ENCODE peak calls at places on chromosomes 11 and 22, in six cellular contexts. W is lung, H is A549, G is tibial nerve, Y is osteoblast, A is Panc1. K is an unnamed sample.
A peak's percentile ranks its signal among the peaks of the same experiment; 100 is the strongest.

GRCh38 chr11:65186701-65187100 is 5.0 kb downstream of the CAPN1 start:
- DNase-seq in H (no peak), Y (no peak), A (no peak), W (no peak), G (no peak), K (no peak)

GRCh38 chr11:116311141-116311540 is 461.6 kb downstream of the BUD13 start:
- DNase-seq in A (no peak), Y (no peak), W (no peak), H (no peak), G (no peak), K (no peak)

GRCh38 chr22:27416553-27417427 is 384.8 kb downstream of the MN1 start:
- DNase-seq in A (no peak), H (no peak), G (no peak), W (no peak), Y (peak; percentile 94), K (no peak)

GRCh38 chr11:75715688-75716087 is 1.9 kb upstream of the MOGAT2 start:
- DNase-seq in Y (no peak), A (no peak), W (no peak), H (no peak), G (no peak), K (no peak)

GRCh38 chr11:1419811-1420210 is 30.1 kb downstream of the BRSK2 start:
- DNase-seq in Y (no peak), G (no peak), H (no peak), A (no peak), W (no peak), K (no peak)

GRCh38 chr11:64850979-64851567 is 6.6 kb upstream of the CDC42BPG start:
- DNase-seq in W (no peak), G (no peak), H (no peak), A (no peak), Y (peak; percentile 95), K (no peak)

GRCh38 chr22:32801436-32802290 is at the start of gene TIMP3:
- DNase-seq in Y (peak; percentile 98), W (peak; percentile 76), A (no peak), G (peak; percentile 92), H (no peak), K (peak; percentile 82)

GRCh38 chr11:12200359-12201015 is 90.1 kb downstream of the MICAL2 start:
- DNase-seq in Y (no peak), H (no peak), A (no peak), G (no peak), W (no peak), K (peak; percentile 69)

GRCh38 chr22:19869497-19870152 is 15.0 kb upstream of the GNB1L start:
- DNase-seq in G (peak; percentile 10), A (no peak), W (no peak), Y (peak; percentile 27), H (no peak), K (peak; percentile 7)

GRCh38 chr22:46969491-46969890 is 207.0 kb downstream of the TBC1D22A start:
- DNase-seq in G (no peak), W (no peak), H (no peak), Y (peak; percentile 50), A (no peak), K (no peak)

GRCh38 chr22:36237462-36238347 is 1.6 kb downstream of the APOL2 start:
- DNase-seq in A (no peak), H (no peak), Y (peak; percentile 86), G (no peak), W (no peak), K (no peak)

GRCh38 chr22:33163815-33164214 is 105.6 kb upstream of the SYN3 start:
- DNase-seq in G (no peak), H (no peak), Y (no peak), A (no peak), W (no peak), K (no peak)

GRCh38 chr11:44536779-44537516 is 28.5 kb upstream of the CD82 start:
- DNase-seq in W (no peak), Y (peak; percentile 49), H (no peak), G (no peak), A (no peak), K (no peak)

GRCh38 chr11:33970984-33971466 is 79.1 kb upstream of the LMO2 start:
- DNase-seq in H (peak; percentile 55), G (no peak), Y (peak; percentile 90), A (peak; percentile 25), W (peak; percentile 47), K (peak; percentile 40)

GRCh38 chr11:38593649-38594048 is 1995.6 kb upstream of the RAG2 start:
- DNase-seq in W (no peak), Y (peak; percentile 4), A (no peak), H (no peak), G (no peak), K (no peak)

GRCh38 chr11:2673250-2673610 is 26.6 kb downstream of the KCNQ1OT1 start:
- DNase-seq in G (no peak), A (no peak), Y (peak; percentile 23), W (no peak), H (no peak), K (no peak)

GRCh38 chr11:10488121-10488580 is 33.1 kb downstream of the AMPD3 start:
- DNase-seq in W (no peak), H (no peak), A (peak; percentile 33), Y (peak; percentile 69), G (no peak), K (no peak)

GRCh38 chr22:39244496-39245129 is at the start of gene PDGFB:
- DNase-seq in W (no peak), Y (no peak), H (no peak), A (no peak), G (no peak), K (no peak)

GRCh38 chr22:22692707-22693530 is 48.5 kb downstream of the GGTLC2 start:
- DNase-seq in H (peak; percentile 56), G (no peak), W (peak; percentile 73), Y (peak; percentile 88), A (no peak), K (peak; percentile 75)

GRCh38 chr11:74011360-74012071 is 2.6 kb upstream of the UCP3 start:
- DNase-seq in W (no peak), G (no peak), Y (peak; percentile 79), H (no peak), A (no peak), K (no peak)

GRCh38 chr11:88629496-88629895 is 292.0 kb upstream of the CTSC start:
- DNase-seq in W (no peak), G (no peak), A (no peak), Y (no peak), H (no peak), K (no peak)

GRCh38 chr11:115930276-115930675 is 426.1 kb upstream of the CADM1 start:
- DNase-seq in W (no peak), H (no peak), Y (no peak), A (no peak), G (no peak), K (no peak)

GRCh38 chr22:26547837-26548236 is 35.6 kb upstream of the TFIP11 start:
- DNase-seq in G (no peak), W (no peak), Y (no peak), A (no peak), H (no peak), K (no peak)

GRCh38 chr11:5737672-5738071 is 1.4 kb downstream of the OR56B1 start:
- DNase-seq in A (no peak), H (no peak), Y (no peak), G (no peak), W (no peak), K (no peak)

GRCh38 chr11:74877132-74877531 is 71.8 kb downstream of the XRRA1 start:
- DNase-seq in Y (no peak), W (no peak), A (no peak), G (no peak), H (no peak), K (no peak)

GRCh38 chr11:1746956-1747752 is 3.2 kb downstream of the IFITM10 start:
- DNase-seq in G (no peak), A (no peak), H (no peak), Y (peak; percentile 91), W (no peak), K (peak; percentile 16)

DNA sequence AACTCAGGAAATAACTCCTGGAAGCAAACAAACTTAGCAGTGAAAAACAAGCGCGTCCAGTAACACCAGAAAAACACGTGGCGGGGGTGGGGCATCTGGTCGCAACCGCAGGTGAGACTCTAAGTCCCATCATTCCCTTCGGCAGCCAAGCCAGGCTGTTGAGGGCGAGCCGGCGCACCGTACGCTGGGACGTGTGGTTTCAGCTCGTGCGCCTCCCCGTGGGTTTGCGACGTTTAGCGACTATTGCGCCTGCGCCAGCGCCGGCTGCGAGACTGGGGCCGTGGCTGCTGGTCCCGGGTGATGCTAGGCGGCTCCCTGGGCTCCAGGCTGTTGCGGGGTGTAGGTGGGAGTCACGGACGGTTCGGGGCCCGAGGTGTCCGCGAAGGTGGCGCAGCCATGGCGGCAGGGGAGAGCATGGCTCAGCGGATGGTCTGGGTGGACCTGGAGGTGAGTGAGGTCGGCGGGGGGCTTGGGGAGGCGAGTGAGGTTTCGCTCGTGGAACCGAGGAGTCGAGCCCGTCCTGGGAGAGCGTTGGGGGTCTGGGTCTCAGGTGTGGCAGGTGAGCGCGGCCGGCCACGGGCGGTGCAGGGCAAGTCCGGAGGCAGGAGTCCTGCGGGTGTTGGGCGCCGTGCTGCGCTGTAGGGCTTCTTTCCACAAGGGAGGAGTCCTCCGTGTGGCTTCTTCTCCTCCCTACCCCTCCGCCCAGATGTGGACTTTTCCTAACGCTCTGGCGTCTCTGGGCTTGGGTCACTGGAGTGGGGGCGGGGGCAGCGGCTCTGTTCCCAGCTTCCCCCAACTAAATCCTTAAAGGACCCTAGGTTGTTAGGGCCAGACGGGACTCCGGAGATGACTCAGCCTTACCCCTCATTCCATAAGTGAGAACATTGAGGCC is at the start of gene REXO2:
- DNase-seq in W (peak; percentile 96), H (peak; percentile 80), G (peak; percentile 91), A (peak; percentile 80), Y (peak; percentile 92), K (peak; percentile 92)
- TF ChIP-seq CTCF in W (peak; percentile 27), H (no peak), G (peak; percentile 63), A (peak; percentile 21), Y (peak; percentile 22), K (no peak)

DNA sequence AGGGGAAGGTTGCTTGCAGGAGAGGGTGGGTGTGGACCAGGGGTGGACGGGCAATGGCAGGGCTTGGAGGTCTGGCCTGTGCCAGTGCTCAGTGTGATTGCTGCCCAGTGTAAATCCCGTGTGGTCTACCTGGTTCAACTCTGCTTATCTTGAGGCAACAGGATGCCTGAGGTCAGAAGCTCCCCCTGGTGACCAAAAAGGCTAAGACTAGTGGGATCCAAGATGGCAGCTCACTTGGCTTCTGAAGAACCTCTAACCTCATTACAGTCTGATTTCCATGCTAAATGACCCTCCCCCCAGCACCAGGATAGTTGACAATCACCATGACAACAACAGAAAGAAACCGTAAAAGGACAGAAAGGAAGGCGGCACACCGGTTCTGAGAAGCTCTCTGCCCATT is 398.3 kb downstream of the CTTN start:
- DNase-seq in A (no peak), G (no peak), W (no peak), Y (peak; percentile 13), H (no peak), K (no peak)
- TF ChIP-seq CTCF in A (no peak), G (no peak), W (no peak), Y (no peak), H (no peak), K (no peak)

DNA sequence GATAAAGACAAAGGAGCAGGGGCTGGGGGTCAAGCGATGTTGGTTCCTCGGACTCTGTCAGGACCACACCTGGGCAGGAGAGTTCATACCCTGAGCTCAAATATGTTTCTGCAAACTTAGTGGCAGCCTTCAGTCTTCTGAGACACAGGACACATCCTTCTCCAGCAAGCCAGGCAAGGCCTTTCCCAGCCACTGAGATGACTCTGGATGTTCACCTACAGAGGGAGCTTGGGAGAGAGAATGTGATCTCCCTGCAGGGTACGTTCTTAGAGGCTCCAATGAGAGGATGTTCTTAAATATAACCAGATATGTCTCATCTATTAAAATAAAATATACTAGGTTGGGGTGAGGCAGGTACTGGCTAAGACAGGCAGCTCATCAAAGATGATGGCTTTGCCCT is 461.5 kb downstream of the OPCML start:
- DNase-seq in G (no peak), W (no peak), H (no peak), Y (no peak), A (no peak), K (no peak)
- TF ChIP-seq CTCF in G (no peak), W (no peak), H (no peak), Y (no peak), A (peak; percentile 10), K (no peak)

GRCh38 chr22:28734393-28734792 is 7.2 kb downstream of the CHEK2 start:
- DNase-seq in H (no peak), G (no peak), A (no peak), W (no peak), Y (no peak), K (no peak)
- TF ChIP-seq CTCF in H (no peak), G (no peak), A (no peak), W (no peak), Y (no peak), K (no peak)

K was measured in mesothelial cell of epicardium.